ENCODE peak calls at places on chromosomes 6 and 20, in ten cellular contexts. W is Peyer's patch, Y is breast epithelium, C is A549, A is NB4, M is tibial nerve, I is stomach, H is ovary, L is heart left ventricle, E is suprapubic skin. P is an unnamed sample.

GRCh38 chr6:110658621-110659211 is 156.6 kb downstream of the CDK19 start:
- DNase-seq in W (no peak), Y (no peak), C (no peak), A (no peak), M (no peak), I (no peak), H (no peak), L (no peak), E (no peak), P (no peak)

GRCh38 chr20:64063389-64064144 is 569 bp downstream of the TCEA2 start:
- DNase-seq in W (no peak), Y (peak), C (no peak), A (peak), M (no peak), I (no peak), H (peak), L (peak), E (no peak), P (no peak)

GRCh38 chr6:155216312-155217028 is 47.3 kb upstream of the CLDN20 start:
- DNase-seq in W (no peak), Y (no peak), C (no peak), A (no peak), M (no peak), I (no peak), H (no peak), L (no peak), E (no peak), P (no peak)

GRCh38 chr20:63046841-63047240 is 40.1 kb upstream of the BHLHE23 start:
- DNase-seq in W (no peak), Y (no peak), C (no peak), A (no peak), M (no peak), I (no peak), H (no peak), L (no peak), E (no peak), P (no peak)

GRCh38 chr6:31086788-31087440 is 25.5 kb downstream of the C6orf15 start:
- DNase-seq in W (no peak), Y (no peak), C (no peak), A (no peak), M (no peak), I (no peak), H (no peak), L (no peak), E (no peak), P (no peak)

GRCh38 chr6:137165375-137166246 is 7.8 kb downstream of the IL22RA2 start:
- DNase-seq in W (peak), Y (no peak), C (peak), A (peak), M (no peak), I (peak), H (no peak), L (no peak), E (no peak), P (no peak)

GRCh38 chr6:119284861-119285521 is 64.6 kb downstream of the MAN1A1 start:
- DNase-seq in W (no peak), Y (no peak), C (peak), A (no peak), M (no peak), I (no peak), H (no peak), L (no peak), E (no peak), P (no peak)

GRCh38 chr6:127893541-127893940 is 7.3 kb downstream of the THEMIS start:
- DNase-seq in W (no peak), Y (no peak), C (no peak), A (no peak), M (no peak), I (no peak), H (no peak), L (no peak), E (no peak), P (no peak)

GRCh38 chr20:54688476-54688875 is 213.1 kb downstream of the DOK5 start:
- DNase-seq in W (no peak), Y (no peak), C (no peak), A (no peak), M (no peak), I (no peak), H (no peak), L (no peak), E (no peak), P (no peak)

GRCh38 chr6:138401960-138402832 is 1.8 kb upstream of the HEBP2 start:
- DNase-seq in W (no peak), Y (no peak), C (no peak), A (no peak), M (no peak), I (no peak), H (no peak), L (no peak), E (no peak), P (no peak)

GRCh38 chr20:38673261-38673660 is 51.0 kb upstream of the SLC32A1 start:
- DNase-seq in W (no peak), Y (no peak), C (no peak), A (no peak), M (no peak), I (no peak), H (no peak), L (no peak), E (no peak), P (no peak)

GRCh38 chr20:32010096-32010495 is at the start of gene CCM2L:
- DNase-seq in W (no peak), Y (no peak), C (no peak), A (no peak), M (no peak), I (no peak), H (no peak), L (peak), E (no peak), P (no peak)

GRCh38 chr6:134175532-134176282 is 123.3 kb upstream of the SLC2A12 start:
- DNase-seq in W (peak), Y (peak), C (peak), A (peak), M (peak), I (peak), H (peak), L (peak), E (peak), P (peak)

GRCh38 chr20:51345601-51346101 is 196.9 kb downstream of the NFATC2 start:
- DNase-seq in W (no peak), Y (no peak), C (peak), A (no peak), M (peak), I (no peak), H (no peak), L (no peak), E (no peak), P (no peak)

GRCh38 chr6:165632194-165632593 is 30.8 kb downstream of the PDE10A start:
- DNase-seq in W (no peak), Y (no peak), C (no peak), A (no peak), M (no peak), I (no peak), H (no peak), L (no peak), E (no peak), P (no peak)

GRCh38 chr20:46965477-46965876 is 70.8 kb downstream of the EYA2 start:
- DNase-seq in W (no peak), Y (peak), C (no peak), A (no peak), M (no peak), I (peak), H (no peak), L (no peak), E (no peak), P (peak)

GRCh38 chr6:136989591-136990578 is 54.9 kb downstream of the IL20RA start:
- DNase-seq in W (peak), Y (no peak), C (no peak), A (no peak), M (no peak), I (no peak), H (peak), L (peak), E (peak), P (no peak)

GRCh38 chr6:27237089-27237723 is 10.3 kb upstream of the PRSS16 start:
- DNase-seq in W (no peak), Y (no peak), C (peak), A (peak), M (no peak), I (no peak), H (no peak), L (no peak), E (no peak), P (no peak)

GRCh38 chr6:167103041-167103816 is 19.7 kb upstream of the CCR6 start:
- DNase-seq in W (no peak), Y (no peak), C (no peak), A (no peak), M (no peak), I (no peak), H (no peak), L (no peak), E (no peak), P (no peak)

GRCh38 chr6:66161546-66162108 is 454.6 kb upstream of the EYS start:
- DNase-seq in W (no peak), Y (no peak), C (no peak), A (no peak), M (no peak), I (no peak), H (no peak), L (no peak), E (no peak), P (no peak)

GRCh38 chr6:31010393-31011060 is at the start of gene MUC22:
- DNase-seq in W (no peak), Y (no peak), C (no peak), A (no peak), M (no peak), I (no peak), H (no peak), L (no peak), E (peak), P (no peak)

GRCh38 chr20:31842471-31843157 is 2.8 kb downstream of the FOXS1 start:
- DNase-seq in W (no peak), Y (no peak), C (peak), A (peak), M (no peak), I (no peak), H (peak), L (peak), E (no peak), P (no peak)

GRCh38 chr6:54419885-54420284 is 111.6 kb downstream of the TINAG start:
- DNase-seq in W (no peak), Y (no peak), C (peak), A (no peak), M (no peak), I (no peak), H (no peak), L (no peak), E (no peak), P (no peak)

GRCh38 chr6:82442320-82442719 is 78.7 kb downstream of the TPBG start:
- DNase-seq in W (no peak), Y (no peak), C (no peak), A (no peak), M (no peak), I (no peak), H (no peak), L (no peak), E (no peak), P (no peak)

GRCh38 chr20:16505894-16506293 is 67.4 kb downstream of the KIF16B start:
- DNase-seq in W (no peak), Y (no peak), C (no peak), A (no peak), M (no peak), I (no peak), H (no peak), L (no peak), E (no peak), P (no peak)

GRCh38 chr6:138785980-138786379 is 9.9 kb upstream of the ECT2L start:
- DNase-seq in W (no peak), Y (no peak), C (no peak), A (no peak), M (no peak), I (no peak), H (no peak), L (no peak), E (no peak), P (no peak)

GRCh38 chr6:23532227-23532626 is 593.8 kb upstream of the NRSN1 start:
- DNase-seq in W (no peak), Y (no peak), C (no peak), A (no peak), M (no peak), I (no peak), H (no peak), L (no peak), E (no peak), P (no peak)

GRCh38 chr20:1912646-1913045 is 17.4 kb downstream of the SIRPA start:
- DNase-seq in W (no peak), Y (no peak), C (no peak), A (no peak), M (no peak), I (no peak), H (no peak), L (no peak), E (no peak), P (no peak)

GRCh38 chr6:83603560-83603959 is 91.2 kb downstream of the PRSS35 start:
- DNase-seq in W (no peak), Y (no peak), C (no peak), A (no peak), M (no peak), I (no peak), H (no peak), L (no peak), E (no peak), P (no peak)

GRCh38 chr6:69456086-69456485 is 340.7 kb downstream of the LMBRD1 start:
- DNase-seq in W (no peak), Y (no peak), C (no peak), A (no peak), M (no peak), I (no peak), H (no peak), L (no peak), E (no peak), P (no peak)

GRCh38 chr6:69421270-69421669 is 375.5 kb downstream of the LMBRD1 start:
- DNase-seq in W (no peak), Y (no peak), C (no peak), A (no peak), M (no peak), I (no peak), H (no peak), L (no peak), E (no peak), P (no peak)

GRCh38 chr20:41331731-41332130 is 8.9 kb upstream of the LPIN3 start:
- DNase-seq in W (no peak), Y (no peak), C (no peak), A (no peak), M (no peak), I (no peak), H (no peak), L (no peak), E (no peak), P (peak)

GRCh38 chr20:7392551-7392950 is 547.7 kb downstream of the HAO1 start:
- DNase-seq in W (no peak), Y (no peak), C (no peak), A (no peak), M (no peak), I (no peak), H (no peak), L (no peak), E (no peak), P (no peak)

GRCh38 chr20:62751551-62752150 is 43.0 kb downstream of the NTSR1 start:
- DNase-seq in W (no peak), Y (no peak), C (no peak), A (no peak), M (no peak), I (no peak), H (no peak), L (no peak), E (no peak), P (no peak)

GRCh38 chr6:111721677-111722219 is 116.1 kb upstream of the TRAF3IP2 start:
- DNase-seq in W (no peak), Y (no peak), C (peak), A (peak), M (peak), I (no peak), H (no peak), L (no peak), E (no peak), P (no peak)

GRCh38 chr6:112037783-112038216 is 16.1 kb upstream of the CCN6 start:
- DNase-seq in W (no peak), Y (peak), C (peak), A (no peak), M (peak), I (peak), H (peak), L (peak), E (peak), P (peak)

GRCh38 chr20:34709836-34710567 is 5.9 kb downstream of the TP53INP2 start:
- DNase-seq in W (peak), Y (no peak), C (no peak), A (peak), M (peak), I (peak), H (peak), L (peak), E (no peak), P (no peak)

GRCh38 chr6:3349388-3350251 is 90.9 kb downstream of the PSMG4 start:
- DNase-seq in W (no peak), Y (no peak), C (no peak), A (no peak), M (no peak), I (no peak), H (no peak), L (no peak), E (no peak), P (no peak)

GRCh38 chr20:22455259-22455658 is 129.1 kb downstream of the FOXA2 start:
- DNase-seq in W (no peak), Y (no peak), C (no peak), A (no peak), M (no peak), I (no peak), H (no peak), L (no peak), E (no peak), P (no peak)

GRCh38 chr6:29071831-29072723 is 15.0 kb downstream of the OR2B3 start:
- DNase-seq in W (no peak), Y (no peak), C (peak), A (peak), M (no peak), I (no peak), H (no peak), L (no peak), E (no peak), P (no peak)

GRCh38 chr20:44247131-44247571 is at the start of gene GDAP1L1:
- DNase-seq in W (no peak), Y (no peak), C (no peak), A (no peak), M (no peak), I (no peak), H (peak), L (peak), E (no peak), P (no peak)
- TF ChIP-seq POLR2A in W (no peak), Y (no peak), C (no peak), A (no peak), M (no peak), I (no peak), H (no peak), L (no peak), E (no peak), P (no peak)

GRCh38 chr6:104986625-104987024 is 29.7 kb downstream of the LIN28B start:
- DNase-seq in W (no peak), Y (no peak), C (no peak), A (no peak), M (no peak), I (no peak), H (no peak), L (no peak), E (no peak), P (no peak)
- TF ChIP-seq POLR2A in W (no peak), Y (no peak), C (no peak), A (no peak), M (no peak), I (no peak), H (no peak), L (no peak), E (no peak), P (no peak)

GRCh38 chr6:52670502-52671409 is at the start of gene TMEM14A:
- DNase-seq in W (peak), Y (peak), C (peak), A (peak), M (peak), I (peak), H (peak), L (peak), E (peak), P (peak)
- TF ChIP-seq POLR2A in W (peak), Y (peak), C (peak), A (peak), M (peak), I (peak), H (no peak), L (peak), E (peak), P (no peak)

GRCh38 chr6:32664354-32664753 is 2.1 kb downstream of the HLA-DQB1 start:
- DNase-seq in W (no peak), Y (no peak), C (no peak), A (no peak), M (no peak), I (no peak), H (no peak), L (no peak), E (no peak), P (no peak)
- TF ChIP-seq POLR2A in W (no peak), Y (no peak), C (no peak), A (no peak), M (no peak), I (no peak), H (no peak), L (no peak), E (no peak), P (no peak)

GRCh38 chr6:89079611-89080213 is 839 bp upstream of the PNRC1 start:
- DNase-seq in W (peak), Y (peak), C (no peak), A (peak), M (peak), I (peak), H (peak), L (peak), E (no peak), P (peak)

GRCh38 chr6:89082439-89082838 is 1.9 kb downstream of the PNRC1 start:
- DNase-seq in W (no peak), Y (no peak), C (no peak), A (peak), M (no peak), I (no peak), H (no peak), L (no peak), E (no peak), P (no peak)

GRCh38 chr6:89081129-89081422 is 525 bp downstream of the PNRC1 start:
- DNase-seq in W (no peak), Y (no peak), C (no peak), A (no peak), M (no peak), I (no peak), H (no peak), L (no peak), E (no peak), P (no peak)

GRCh38 chr6:89080281-89081128 is at the start of gene PNRC1:
- DNase-seq in W (peak), Y (peak), C (peak), A (peak), M (peak), I (peak), H (peak), L (peak), E (peak), P (peak)

DNA sequence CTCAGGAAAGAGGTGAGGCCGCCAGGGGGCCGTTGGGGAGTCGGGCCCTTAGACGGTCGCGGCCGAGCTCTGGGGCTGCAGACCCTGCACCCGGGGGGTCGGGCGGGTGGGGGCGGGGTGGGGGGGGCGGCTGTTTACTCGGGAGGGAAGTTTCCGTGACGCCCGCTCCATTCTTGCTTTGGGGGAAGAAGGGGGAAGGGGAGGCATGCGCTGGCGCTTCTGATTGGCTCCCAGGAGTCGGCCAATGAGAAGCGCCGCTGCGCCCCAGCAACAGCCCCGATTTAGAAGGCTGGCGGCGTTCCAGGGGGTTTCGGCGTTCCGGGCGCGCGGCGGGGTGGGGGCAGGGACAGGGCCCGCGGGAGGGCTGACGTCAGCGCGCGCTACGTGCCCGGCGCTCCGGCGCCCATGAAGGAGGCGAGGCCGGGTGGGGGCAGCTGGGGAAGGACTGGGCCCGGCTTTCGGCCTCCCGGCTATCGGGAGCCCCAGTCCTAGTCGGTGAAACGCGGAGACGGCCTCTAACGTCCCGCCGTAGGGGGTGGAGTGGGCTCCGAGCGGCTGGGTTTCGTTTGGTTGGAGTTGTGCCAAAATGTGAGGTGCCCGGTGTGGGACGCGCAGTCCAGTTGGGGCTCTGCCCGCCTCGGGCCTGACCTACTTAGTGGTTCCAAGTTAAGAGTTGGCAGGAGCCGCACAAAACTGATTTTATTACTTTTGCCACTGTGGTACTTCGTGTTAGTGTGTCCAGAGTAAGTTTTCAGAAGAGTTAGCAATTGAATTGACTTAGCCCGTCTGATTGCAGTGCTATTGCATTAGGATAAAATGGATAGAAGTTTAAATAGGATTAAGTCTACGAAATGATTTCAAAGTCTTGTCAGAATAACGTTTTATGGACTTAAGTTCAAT is 1.1 kb downstream of the PNRC1 start:
- DNase-seq in W (peak), Y (peak), C (peak), A (peak), M (peak), I (peak), H (peak), L (peak), E (peak), P (peak)
- TF ChIP-seq POLR2A in W (peak), Y (peak), C (peak), A (peak), M (peak), I (peak), H (peak), L (peak), E (peak), P (no peak)

DNA sequence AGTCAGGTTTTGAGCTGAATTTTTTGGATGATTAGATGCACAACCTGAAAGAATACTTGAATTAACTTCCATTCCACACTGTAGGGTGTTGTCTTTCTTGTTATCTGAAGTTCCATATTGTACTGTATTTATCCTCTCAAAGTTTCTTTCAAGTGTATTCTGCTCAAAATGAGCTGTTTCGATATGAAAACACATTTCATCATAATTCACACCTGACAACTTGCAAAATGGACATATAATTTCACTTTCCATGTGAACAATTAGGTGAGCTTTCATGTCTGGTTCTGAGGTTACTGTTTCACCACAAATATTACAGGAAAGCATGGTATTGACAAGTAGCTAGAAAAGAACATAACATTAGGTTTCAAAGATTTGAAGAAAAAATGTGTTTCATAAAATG is 1.7 kb downstream of the ZUP1 start:
- DNase-seq in W (no peak), Y (no peak), C (no peak), A (no peak), M (no peak), I (no peak), H (no peak), L (no peak), E (no peak), P (no peak)
- TF ChIP-seq POLR2A in W (no peak), Y (no peak), C (no peak), A (no peak), M (no peak), I (no peak), H (no peak), L (no peak), E (no peak), P (no peak)

GRCh38 chr20:44495257-44495656 is 19.6 kb downstream of the TTPAL start:
- DNase-seq in W (no peak), Y (no peak), C (peak), A (peak), M (no peak), I (no peak), H (no peak), L (no peak), E (no peak), P (no peak)
- TF ChIP-seq POLR2A in W (no peak), Y (no peak), C (no peak), A (no peak), M (no peak), I (no peak), H (no peak), L (no peak), E (no peak), P (no peak)